ENCODE peak calls at places on chromosomes 7 and 10, in five cellular contexts. T, R, O, E and U are unnamed samples.

GRCh38 chr10:108598320-108598695 is 1325.0 kb downstream of the XPNPEP1 start:
- DNase-seq in T (no peak), O (no peak), E (no peak), R (no peak), U (no peak)

GRCh38 chr10:68957654-68958053 is 1.7 kb downstream of the DDX21 start:
- DNase-seq in R (no peak), E (no peak), T (no peak), O (no peak), U (no peak)

GRCh38 chr7:94374231-94374630 is 20.5 kb upstream of the COL1A2 start:
- DNase-seq in E (peak), O (no peak), R (peak), T (peak), U (peak)

GRCh38 chr10:119700321-119700954 is 25.4 kb upstream of the INPP5F start:
- DNase-seq in O (no peak), T (no peak), E (no peak), R (no peak), U (no peak)

GRCh38 chr10:86103391-86104101 is 263.0 kb downstream of the GRID1 start:
- DNase-seq in O (no peak), R (no peak), E (no peak), T (no peak), U (no peak)

GRCh38 chr10:113704637-113705343 is 25.1 kb downstream of the CASP7 start:
- DNase-seq in R (no peak), O (no peak), T (no peak), E (no peak), U (no peak)

GRCh38 chr7:749121-749520 is 22.0 kb upstream of the PRKAR1B start:
- DNase-seq in O (no peak), E (no peak), T (peak), R (peak), U (peak)

GRCh38 chr7:77479536-77480088 is 57.5 kb upstream of the PTPN12 start:
- DNase-seq in O (no peak), R (no peak), E (no peak), T (no peak), U (no peak)

GRCh38 chr7:1520574-1521234 is 9.8 kb upstream of the MAFK start:
- DNase-seq in E (no peak), O (no peak), T (no peak), R (no peak), U (no peak)